ENCODE peak calls at places on chromosomes 13 and 19, in four cellular contexts. A is WTC11, L is HepG2, H is A549. M is an unnamed sample.

GRCh38 chr19:41849067-41849466 is 4.2 kb downstream of the DMRTC2 start:
- DNase-seq in L (no peak), A (no peak), H (no peak), M (no peak)

GRCh38 chr13:113207890-113208423 is 512 bp downstream of the PCID2 start:
- DNase-seq in L (peak), H (no peak), A (peak), M (no peak)

GRCh38 chr19:54388001-54388802 is 23.5 kb upstream of the LAIR1 start:
- DNase-seq in L (no peak), H (no peak), A (peak), M (no peak)

GRCh38 chr13:98416408-98416807 is 160.5 kb downstream of the STK24 start:
- DNase-seq in L (no peak), A (no peak), H (no peak), M (no peak)

GRCh38 chr19:30132312-30133075 is 190.5 kb downstream of the URI1 start:
- DNase-seq in L (no peak), H (no peak), A (no peak), M (no peak)

GRCh38 chr19:6519289-6519688 is 11.5 kb upstream of the TNFSF9 start:
- DNase-seq in L (no peak), H (peak), A (no peak), M (no peak)

GRCh38 chr13:29733069-29733700 is 117.2 kb downstream of the UBL3 start:
- DNase-seq in A (no peak), H (no peak), L (no peak), M (peak)

GRCh38 chr19:9793051-9793591 is 24.6 kb upstream of the ZNF846 start:
- DNase-seq in H (no peak), L (no peak), A (no peak), M (peak)

GRCh38 chr19:16581971-16582343 is 9.7 kb upstream of the SLC35E1 start:
- DNase-seq in A (no peak), L (no peak), H (no peak), M (no peak)

GRCh38 chr13:45419945-45420344 is 1.8 kb upstream of the SLC25A30 start:
- DNase-seq in H (no peak), A (no peak), L (no peak), M (no peak)

DNA sequence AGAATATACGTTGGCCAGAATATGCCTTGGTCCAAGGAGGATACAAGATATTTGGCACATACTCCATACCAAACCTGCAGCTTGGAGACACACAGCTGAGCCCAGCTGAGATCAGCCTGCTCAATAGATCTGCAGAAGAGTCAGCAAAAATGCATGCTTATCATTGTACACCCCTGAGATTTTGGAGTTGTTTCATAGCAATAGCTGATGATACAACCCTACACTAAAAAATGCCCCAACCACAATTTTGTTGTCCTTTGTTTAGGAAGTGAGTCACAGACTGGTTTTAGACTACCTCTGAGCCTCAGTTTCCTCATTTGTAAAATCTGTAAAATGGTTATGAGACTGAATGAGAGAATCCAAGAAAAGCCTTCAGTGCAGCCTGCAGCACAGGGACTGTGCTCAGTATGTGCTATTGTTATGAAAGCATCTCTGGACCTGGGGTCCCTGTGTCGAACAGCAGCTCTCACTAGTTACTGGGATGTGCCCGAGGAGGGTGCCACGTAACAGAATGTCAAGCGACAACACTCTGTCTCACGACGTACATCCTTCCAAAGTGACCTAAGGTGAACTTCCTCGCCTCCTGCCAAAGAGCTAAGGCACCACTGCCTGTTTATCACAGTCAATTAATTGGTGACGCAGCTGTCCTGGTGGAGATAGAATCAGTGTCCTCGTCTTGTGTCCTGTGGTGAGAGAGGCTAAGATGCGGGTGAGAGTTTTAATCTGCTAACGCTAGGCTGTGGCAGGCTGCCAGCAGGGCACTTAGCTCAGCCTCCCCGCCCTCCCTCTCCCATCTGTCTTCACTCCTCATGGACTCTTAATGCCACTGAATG is 18.2 kb downstream of the DHRS12 start:
- DNase-seq in H (no peak), L (no peak), A (no peak), M (no peak)
- TF ChIP-seq HMGXB4 in H (no peak), L (no peak), A (no peak), M (no peak)

DNA sequence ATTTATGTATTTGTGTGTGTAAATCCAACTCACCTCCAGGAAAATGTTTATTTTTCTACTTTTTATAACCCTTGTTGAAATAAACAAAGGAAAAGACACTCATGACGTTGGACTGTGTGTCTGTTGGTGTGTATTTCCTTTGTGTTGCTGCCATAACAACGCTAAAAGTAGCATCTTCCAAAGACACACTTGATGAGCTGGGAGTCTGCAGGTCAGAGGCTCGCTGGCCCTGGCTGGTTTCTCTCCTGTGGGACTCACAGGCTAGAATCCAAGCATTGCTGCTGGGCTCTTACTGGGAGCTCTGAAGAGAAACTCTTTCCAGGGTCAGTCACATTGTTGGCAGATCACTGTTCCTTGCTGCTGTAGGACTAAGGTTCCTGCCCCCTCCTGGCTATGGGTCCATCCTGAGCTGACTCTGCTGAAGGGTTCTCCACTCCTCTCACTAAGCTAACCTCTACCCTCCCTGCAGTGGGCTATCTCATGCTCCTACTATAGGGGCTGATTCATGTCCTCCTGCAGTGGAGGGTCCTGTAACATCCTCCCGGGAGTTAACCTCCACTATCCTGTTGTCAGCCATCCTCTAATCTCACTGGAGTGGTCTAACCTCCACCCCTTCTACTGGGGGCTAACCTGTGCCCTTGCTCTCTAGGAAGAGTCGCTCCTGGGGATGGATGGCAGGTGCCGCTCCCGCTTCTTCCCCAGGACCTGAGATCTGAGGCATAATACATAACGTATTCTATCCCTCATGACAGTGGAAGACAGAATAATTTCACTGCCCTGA is 2.1 kb downstream of the IFNL2 start:
- DNase-seq in A (no peak), H (no peak), L (no peak), M (no peak)
- TF ChIP-seq HMGXB4 in A (no peak), H (no peak), L (no peak), M (no peak)

DNA sequence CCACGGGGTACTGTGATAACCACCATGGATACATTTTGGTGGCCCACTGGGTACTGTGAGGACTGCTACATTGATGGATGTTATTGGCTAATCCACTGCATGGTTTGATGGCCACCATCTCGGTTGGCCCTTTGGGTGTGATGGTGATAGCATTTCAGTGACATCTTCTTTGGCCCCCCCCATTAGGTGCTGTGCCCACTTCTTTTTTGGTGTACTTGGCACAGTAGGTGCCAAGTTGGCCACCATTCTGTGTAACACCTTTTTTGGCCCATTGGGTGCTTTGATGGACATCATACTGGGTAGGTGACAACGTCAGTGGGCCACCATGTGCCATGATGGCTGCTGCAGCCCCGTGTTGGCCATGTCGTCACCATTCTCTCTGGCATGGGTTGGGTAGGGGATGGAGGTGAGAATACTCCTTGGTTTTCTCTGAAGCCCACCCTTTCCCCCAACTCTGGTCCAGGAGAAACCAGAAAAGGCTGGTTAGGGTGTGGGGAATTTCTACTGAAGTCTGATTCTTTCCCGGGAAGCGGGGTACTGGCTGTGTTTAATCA is 9.2 kb downstream of the FOXA3 start:
- DNase-seq in A (no peak), L (no peak), H (no peak), M (no peak)
- TF ChIP-seq HMGXB4 in A (no peak), L (no peak), H (no peak), M (no peak)

GRCh38 chr13:107642841-107643240 is 572.5 kb downstream of the LIG4 start:
- DNase-seq in H (no peak), A (no peak), L (no peak), M (no peak)

GRCh38 chr13:107644136-107644535 is 571.2 kb downstream of the LIG4 start:
- DNase-seq in H (no peak), L (no peak), A (no peak), M (no peak)

DNA sequence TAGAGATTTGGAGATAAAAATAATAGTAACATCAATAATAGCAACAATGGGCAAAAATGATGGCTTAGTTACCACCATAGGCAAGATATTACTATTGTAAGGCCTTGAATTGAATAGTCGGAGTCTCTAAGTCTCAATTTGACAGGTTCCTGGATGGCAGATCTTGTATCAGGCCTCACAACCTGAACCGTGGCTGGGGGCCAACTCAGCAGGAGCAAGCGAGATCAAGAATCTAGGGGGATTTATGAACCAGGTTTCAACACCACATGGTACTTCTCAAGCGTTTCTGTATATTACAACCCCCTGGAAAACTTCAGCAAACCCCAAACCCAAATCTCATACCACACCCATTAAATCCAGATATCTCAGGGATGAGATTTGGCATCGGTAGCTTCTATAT is 573.8 kb downstream of the LIG4 start:
- DNase-seq in H (no peak), A (no peak), L (no peak), M (no peak)
- TF ChIP-seq HMGXB4 in H (no peak), A (no peak), L (no peak), M (no peak)

M was measured in K562.